ENCODE peak calls at places on chromosomes 6 and 20, in six cellular contexts. M, D, X, B, E and V are unnamed samples.

GRCh38 chr6:41591859-41592502 is 45.8 kb downstream of the FOXP4 start:
- DNase-seq in M (peak), D (peak), X (peak), B (no peak), E (peak), V (peak)

GRCh38 chr6:91087864-91088263 is 501.0 kb upstream of the MAP3K7 start:
- DNase-seq in M (no peak), D (no peak), X (no peak), B (no peak), E (no peak), V (no peak)

GRCh38 chr20:57652865-57653545 is 32.8 kb upstream of the ZBP1 start:
- DNase-seq in M (peak), D (peak), X (no peak), B (no peak), E (no peak), V (peak)

GRCh38 chr6:34065470-34066283 is 80.2 kb downstream of the GRM4 start:
- DNase-seq in M (no peak), D (no peak), X (no peak), B (no peak), E (no peak), V (no peak)

GRCh38 chr6:119957195-119957594 is 607.6 kb upstream of the MAN1A1 start:
- DNase-seq in M (no peak), D (no peak), X (no peak), B (peak), E (no peak), V (no peak)

GRCh38 chr20:60091284-60091683 is 133.1 kb downstream of the CDH26 start:
- DNase-seq in M (no peak), D (no peak), X (no peak), B (no peak), E (no peak), V (no peak)

GRCh38 chr6:3359973-3360726 is 96.7 kb downstream of the SLC22A23 start:
- DNase-seq in M (no peak), D (no peak), X (no peak), B (no peak), E (no peak), V (no peak)

GRCh38 chr6:2531426-2532208 is 219.1 kb downstream of the MYLK4 start:
- DNase-seq in M (no peak), D (no peak), X (no peak), B (no peak), E (no peak), V (no peak)

GRCh38 chr6:36788768-36789167 is 50.5 kb downstream of the CPNE5 start:
- DNase-seq in M (no peak), D (no peak), X (no peak), B (no peak), E (peak), V (no peak)

GRCh38 chr20:13684566-13685222 is 46.0 kb upstream of the TASP1 start:
- DNase-seq in M (no peak), D (peak), X (no peak), B (no peak), E (no peak), V (no peak)

GRCh38 chr6:152636675-152637421 is at the start of gene SYNE1:
- DNase-seq in M (peak), D (no peak), X (peak), B (no peak), E (no peak), V (peak)

GRCh38 chr20:58398254-58398653 is 9.2 kb downstream of the VAPB start:
- DNase-seq in M (no peak), D (no peak), X (no peak), B (no peak), E (no peak), V (no peak)

GRCh38 chr6:108961985-108962384 is 113.8 kb downstream of the ARMC2 start:
- DNase-seq in M (no peak), D (no peak), X (no peak), B (no peak), E (no peak), V (no peak)

GRCh38 chr20:50286609-50287008 is 96.0 kb downstream of the CEBPB start:
- DNase-seq in M (no peak), D (no peak), X (peak), B (no peak), E (no peak), V (peak)

GRCh38 chr20:9474835-9475413 is 39.5 kb upstream of the LAMP5 start:
- DNase-seq in M (no peak), D (no peak), X (no peak), B (no peak), E (no peak), V (no peak)

GRCh38 chr6:117555882-117556498 is 46.3 kb downstream of the GOPC start:
- DNase-seq in M (peak), D (no peak), X (no peak), B (no peak), E (peak), V (no peak)

GRCh38 chr6:45930419-45931059 is 85.1 kb downstream of the CLIC5 start:
- DNase-seq in M (peak), D (peak), X (peak), B (no peak), E (peak), V (peak)

GRCh38 chr20:26277339-26277738 is 580.7 kb upstream of the ZNF337 start:
- DNase-seq in M (no peak), D (no peak), X (no peak), B (no peak), E (no peak), V (no peak)
- TF ChIP-seq POLR2A in M (no peak), D (no peak), X (no peak), B (no peak), E (no peak), V (no peak)

GRCh38 chr6:13486679-13487121 is 700 bp downstream of the GFOD1 start:
- DNase-seq in M (peak), D (peak), X (peak), B (no peak), E (peak), V (peak)
- TF ChIP-seq POLR2AphosphoS5 in M (no peak), D (no peak), X (no peak), B (no peak), E (no peak), V (no peak)

GRCh38 chr6:27321901-27322300 is 9.8 kb upstream of the POM121L2 start:
- DNase-seq in M (no peak), D (no peak), X (no peak), B (no peak), E (no peak), V (no peak)

GRCh38 chr6:27321370-27321769 is 9.3 kb upstream of the POM121L2 start:
- DNase-seq in M (no peak), D (no peak), X (no peak), B (no peak), E (no peak), V (no peak)

GRCh38 chr6:27332692-27333641 is 20.9 kb upstream of the POM121L2 start:
- DNase-seq in M (no peak), D (no peak), X (no peak), B (peak), E (peak), V (no peak)

DNA sequence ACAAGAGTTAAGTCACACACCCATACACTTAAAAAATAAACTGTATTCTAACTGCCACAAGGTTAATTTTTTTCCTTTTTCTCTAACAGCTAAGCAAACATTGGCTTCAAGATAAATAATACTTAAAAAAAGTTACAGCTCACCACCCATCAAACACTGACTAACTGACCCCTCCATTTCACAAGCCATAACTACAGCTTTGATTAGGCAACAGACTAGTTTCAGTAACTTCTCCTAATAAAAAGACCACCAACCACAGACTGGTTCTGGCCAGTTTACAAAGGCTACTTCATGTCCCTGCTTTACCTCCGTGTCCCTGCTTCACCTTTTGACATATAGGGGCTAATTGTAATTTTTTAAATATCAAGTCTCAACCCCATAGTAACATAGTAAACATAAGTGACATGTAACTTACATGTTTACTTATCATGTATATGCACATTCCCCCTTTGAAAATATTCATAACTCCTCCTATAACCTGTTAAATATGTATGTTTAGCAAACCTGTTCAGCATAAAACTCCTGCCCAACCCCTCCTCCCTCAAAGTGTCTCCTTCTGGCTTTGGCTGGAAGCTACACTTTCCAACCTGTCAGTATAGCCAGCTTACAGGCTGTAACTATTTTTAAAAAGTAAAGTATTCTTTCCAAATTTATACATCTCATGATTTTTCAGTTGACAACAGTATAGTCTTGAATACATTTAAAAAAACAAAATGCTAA is 15.1 kb upstream of the POM121L2 start:
- DNase-seq in M (no peak), D (no peak), X (no peak), B (no peak), E (no peak), V (no peak)
- TF ChIP-seq POLR2A in M (no peak), D (no peak), X (no peak), B (no peak), E (no peak), V (no peak)

DNA sequence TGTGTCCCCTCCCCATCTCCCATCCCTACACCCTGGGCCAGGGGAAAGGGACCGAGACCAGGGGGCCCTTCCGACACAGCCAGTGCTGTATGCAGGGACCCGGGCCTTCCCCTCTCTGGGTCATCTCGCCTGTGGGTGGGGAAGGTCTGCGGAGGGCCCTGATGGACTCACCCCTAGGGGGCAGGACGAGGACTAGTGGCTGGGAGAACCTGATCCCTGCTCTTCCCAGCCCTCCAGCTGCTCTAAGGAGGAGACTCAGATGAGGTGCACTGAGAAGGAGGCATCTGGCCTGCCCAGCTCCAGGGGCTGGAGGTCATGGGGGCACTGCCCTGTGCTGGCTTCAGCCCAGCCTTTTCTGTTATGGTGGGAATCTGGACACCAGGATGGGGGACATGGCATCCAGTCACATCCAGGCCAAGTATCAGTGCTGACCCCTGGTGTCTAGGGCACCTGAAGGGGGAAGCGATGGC is 735 bp downstream of the MYL9 start:
- DNase-seq in M (no peak), D (no peak), X (peak), B (no peak), E (peak), V (no peak)
- TF ChIP-seq POLR2AphosphoS5 in M (no peak), D (no peak), X (no peak), B (no peak), E (no peak), V (no peak)

GRCh38 chr20:1392443-1392692 is 486 bp downstream of the FKBP1A start:
- DNase-seq in M (no peak), D (no peak), X (no peak), B (no peak), E (no peak), V (no peak)

GRCh38 chr20:1390552-1391403 is 2.1 kb downstream of the FKBP1A start:
- DNase-seq in M (no peak), D (no peak), X (no peak), B (no peak), E (no peak), V (no peak)

GRCh38 chr20:1393507-1393882 is 641 bp upstream of the FKBP1A start:
- DNase-seq in M (no peak), D (no peak), X (no peak), B (no peak), E (no peak), V (no peak)

GRCh38 chr20:1391640-1392442 is 1.0 kb downstream of the FKBP1A start:
- DNase-seq in M (no peak), D (no peak), X (peak), B (no peak), E (no peak), V (no peak)

DNA sequence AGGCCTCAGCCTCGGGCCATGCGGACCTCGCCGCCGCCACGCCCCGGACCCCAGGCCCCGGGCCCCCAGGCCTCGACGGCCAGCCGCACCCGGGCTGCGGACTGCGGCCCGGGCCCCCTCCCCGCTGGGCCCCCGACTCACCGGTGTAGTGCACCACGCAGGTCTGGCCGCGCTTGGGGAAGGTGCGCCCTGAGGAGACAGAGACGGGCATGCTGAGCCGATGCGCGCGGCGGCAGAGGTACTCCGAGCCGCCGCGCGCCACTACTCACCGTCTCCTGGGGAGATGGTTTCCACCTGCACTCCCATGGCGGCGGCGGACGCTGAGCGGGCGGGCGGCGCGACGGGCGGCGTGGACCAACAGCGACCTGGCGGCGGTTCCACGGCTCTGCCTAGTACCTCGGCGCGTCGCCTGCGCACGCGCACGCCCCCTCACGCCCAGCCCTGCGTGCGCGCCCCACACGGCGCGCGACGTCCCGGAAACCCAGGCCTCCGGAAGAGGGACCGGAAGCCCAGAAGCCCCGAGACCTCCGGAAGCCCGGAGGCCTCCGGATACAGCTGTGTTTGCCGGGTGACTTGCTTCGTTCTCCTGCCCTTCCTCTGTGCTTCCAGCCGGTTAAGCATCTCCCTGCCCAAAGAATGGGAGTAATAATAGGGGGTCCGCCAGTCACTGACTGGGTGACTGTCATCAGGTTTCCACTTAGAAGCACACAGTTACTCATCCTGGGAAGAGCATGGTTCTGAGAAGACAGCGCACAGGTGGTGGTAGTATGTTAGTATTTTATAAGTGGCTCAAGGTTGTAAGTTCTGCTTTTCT is at the start of gene FKBP1A:
- DNase-seq in M (peak), D (peak), X (peak), B (no peak), E (peak), V (peak)
- TF ChIP-seq POLR2A in M (peak), D (peak), X (peak), B (no peak), E (peak), V (peak)

GRCh38 chr6:161295784-161296183 is 21.9 kb upstream of the AGPAT4 start:
- DNase-seq in M (no peak), D (no peak), X (no peak), B (no peak), E (no peak), V (no peak)
- TF ChIP-seq POLR2AphosphoS5 in M (no peak), D (no peak), X (no peak), B (no peak), E (no peak), V (no peak)

GRCh38 chr6:32192608-32193039 is at the start of gene GPSM3:
- DNase-seq in M (peak), D (no peak), X (peak), B (no peak), E (no peak), V (no peak)
- TF ChIP-seq POLR2A in M (no peak), D (no peak), X (peak), B (no peak), E (no peak), V (no peak)